ENCODE peak calls at places on chromosomes 11 and 22, in four cellular contexts. Q is A549, X is HepG2, E is K562. K is an unnamed sample.

GRCh38 chr22:48368975-48369525 is 1458.6 kb downstream of the BRD1 start:
- DNase-seq in Q (no peak), E (no peak), X (no peak), K (no peak)

GRCh38 chr22:49193901-49194465 is 633.7 kb downstream of the BRD1 start:
- DNase-seq in X (no peak), E (no peak), Q (no peak), K (no peak)

GRCh38 chr11:97943493-97943892 is 1077.3 kb upstream of the CNTN5 start:
- DNase-seq in Q (no peak), E (no peak), X (no peak), K (no peak)

GRCh38 chr11:128421577-128421976 is 165.8 kb downstream of the ETS1 start:
- DNase-seq in Q (no peak), E (no peak), X (no peak), K (no peak)

GRCh38 chr11:3810446-3810845 is 2.1 kb downstream of the PGAP2 start:
- DNase-seq in X (no peak), E (no peak), Q (no peak), K (no peak)

GRCh38 chr11:86515297-86516094 is 140.8 kb downstream of the CCDC81 start:
- DNase-seq in E (no peak), Q (no peak), X (no peak), K (no peak)

GRCh38 chr11:95138448-95138847 is 48.8 kb downstream of the ENDOD1 start:
- DNase-seq in X (no peak), E (no peak), Q (no peak), K (no peak)

GRCh38 chr11:65593518-65594414 is 1.8 kb downstream of the KCNK7 start:
- DNase-seq in E (peak), X (no peak), Q (no peak), K (peak)

GRCh38 chr11:113554531-113554930 is 79.3 kb upstream of the DRD2 start:
- DNase-seq in Q (no peak), X (no peak), E (no peak), K (no peak)

GRCh38 chr11:120336641-120337132 is 474 bp downstream of the ARHGEF12 start:
- DNase-seq in Q (peak), X (no peak), E (peak), K (peak)

GRCh38 chr11:86758171-86758570 is 42.2 kb upstream of the PRSS23 start:
- DNase-seq in E (no peak), Q (no peak), X (no peak), K (no peak)

GRCh38 chr11:43825217-43825816 is 55.3 kb upstream of the ALKBH3 start:
- DNase-seq in X (peak), Q (peak), E (peak), K (no peak)

GRCh38 chr11:539971-540481 is 2.7 kb downstream of the LRRC56 start:
- DNase-seq in X (no peak), Q (no peak), E (no peak), K (no peak)

GRCh38 chr11:134955281-134955680 is 543.2 kb upstream of the B3GAT1 start:
- DNase-seq in E (no peak), X (no peak), Q (no peak), K (no peak)

GRCh38 chr22:30432096-30432495 is 6.5 kb downstream of the MTFP1 start:
- DNase-seq in Q (no peak), E (no peak), X (no peak), K (no peak)

GRCh38 chr11:37402663-37403062 is 804.6 kb upstream of the RAG2 start:
- DNase-seq in Q (no peak), X (no peak), E (no peak), K (no peak)

GRCh38 chr22:48979482-48979881 is 848.2 kb downstream of the BRD1 start:
- DNase-seq in E (peak), X (peak), Q (peak), K (peak)

GRCh38 chr11:88307749-88308425 is 29.6 kb downstream of the CTSC start:
- DNase-seq in Q (no peak), E (no peak), X (no peak), K (peak)
- TF ChIP-seq NR3C1 in Q (no peak), E (no peak), X (no peak), K (no peak)

GRCh38 chr11:14826580-14826979 is 65.5 kb downstream of the CYP2R1 start:
- DNase-seq in X (no peak), E (no peak), Q (no peak), K (no peak)
- TF ChIP-seq ESRRA in X (no peak), E (no peak), Q (no peak), K (no peak)

DNA sequence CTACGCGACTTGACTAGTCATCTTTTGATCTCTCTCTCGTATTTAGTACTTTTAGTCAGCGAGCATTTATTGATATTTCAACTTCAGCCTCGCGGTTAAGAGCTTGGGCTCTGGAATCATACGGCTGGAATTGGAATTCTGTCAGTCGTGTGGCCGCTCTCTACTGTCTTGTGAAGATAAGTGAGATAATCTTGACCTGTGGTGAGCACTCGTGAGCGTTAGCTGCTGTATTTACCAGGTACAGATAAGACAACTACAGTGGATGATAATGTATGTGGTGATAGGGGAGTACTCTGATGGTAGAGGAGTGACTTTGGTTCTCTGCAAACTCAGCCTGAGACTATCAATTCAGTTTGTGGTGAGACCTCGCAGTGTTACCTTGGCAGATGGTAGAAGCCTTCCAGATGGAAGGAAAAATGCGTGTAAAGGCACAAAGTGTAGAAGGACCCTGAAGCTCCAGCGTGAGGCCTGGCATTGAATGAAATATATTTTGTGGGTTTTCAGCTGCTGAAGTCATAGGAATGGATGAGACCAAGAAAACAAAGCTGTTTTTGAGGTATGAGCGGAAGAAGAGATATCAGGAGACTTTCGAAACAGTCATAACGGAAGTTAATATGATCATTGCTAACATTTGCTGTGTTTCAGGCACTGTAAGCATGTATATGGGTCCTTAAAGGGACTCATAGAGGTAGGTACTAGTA is 732 bp downstream of the ATM start:
- DNase-seq in X (no peak), Q (no peak), E (peak), K (no peak)
- TF ChIP-seq NR3C1 in X (no peak), Q (no peak), E (no peak), K (no peak)

GRCh38 chr11:114832532-114833125 is 154.3 kb downstream of the NXPE2 start:
- DNase-seq in X (no peak), Q (no peak), E (no peak), K (no peak)
- TF ChIP-seq ESRRA in X (no peak), Q (no peak), E (no peak), K (no peak)

DNA sequence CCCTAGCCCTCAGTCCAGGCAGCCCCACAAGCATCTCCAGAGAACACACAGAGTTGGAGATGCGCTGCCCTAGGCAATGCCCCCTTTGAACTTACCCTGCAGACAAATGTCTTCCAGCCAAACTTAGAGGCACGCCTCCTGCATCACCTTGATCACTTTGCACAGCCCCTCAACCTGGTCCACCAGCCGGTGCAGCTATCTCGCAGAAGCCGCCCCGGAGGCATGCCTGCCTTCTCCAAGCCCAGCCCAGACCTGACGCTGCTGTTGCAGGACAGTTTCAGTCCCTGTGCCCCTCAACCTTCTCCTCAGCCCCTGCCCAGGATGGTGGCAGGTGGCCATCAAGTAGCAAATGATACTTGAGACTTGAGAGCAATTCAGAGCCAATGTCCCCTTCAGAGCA is 16.7 kb upstream of the POU2AF1 start:
- DNase-seq in X (no peak), Q (no peak), E (no peak), K (no peak)
- TF ChIP-seq NR3C1 in X (no peak), Q (no peak), E (no peak), K (no peak)

GRCh38 chr22:24133187-24133965 is 47.9 kb upstream of the SUSD2 start:
- DNase-seq in X (no peak), Q (peak), E (no peak), K (peak)
- TF ChIP-seq ESRRA in X (no peak), Q (no peak), E (no peak), K (no peak)

DNA sequence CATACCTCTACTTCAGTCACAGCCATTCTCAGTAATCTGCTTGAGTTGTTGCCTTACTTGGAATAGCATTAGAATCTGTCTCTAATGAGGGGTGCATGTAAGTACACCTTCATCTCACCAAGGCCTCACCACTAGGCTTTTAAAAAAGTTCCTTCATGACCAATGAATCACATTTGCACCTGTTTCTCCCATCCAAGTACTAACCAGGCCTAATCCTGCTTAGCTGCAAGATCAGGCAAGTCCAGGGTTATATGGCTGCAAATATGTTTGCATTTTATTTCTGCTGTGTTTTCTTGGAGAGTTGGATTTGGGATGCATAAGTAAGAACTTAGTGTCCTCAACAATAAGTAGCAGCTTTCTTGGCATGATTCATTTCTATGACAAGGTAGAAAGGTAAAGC is 66.9 kb downstream of the BBOX1 start:
- DNase-seq in E (no peak), Q (no peak), X (no peak), K (no peak)
- TF ChIP-seq NR3C1 in E (no peak), Q (no peak), X (no peak), K (no peak)

GRCh38 chr22:45318168-45318557 is 8.4 kb downstream of the FAM118A start:
- DNase-seq in X (no peak), Q (no peak), E (peak), K (no peak)
- TF ChIP-seq ESRRA in X (no peak), Q (no peak), E (no peak), K (no peak)

GRCh38 chr11:81071641-81072040 is 1630.8 kb upstream of the TENM4 start:
- DNase-seq in X (no peak), E (no peak), Q (no peak), K (no peak)
- TF ChIP-seq NR3C1 in X (no peak), E (no peak), Q (no peak), K (no peak)

GRCh38 chr11:35089724-35090505 is 49.1 kb upstream of the CD44 start:
- DNase-seq in X (no peak), E (no peak), Q (no peak), K (no peak)

GRCh38 chr11:35088226-35088625 is 50.7 kb upstream of the CD44 start:
- DNase-seq in E (no peak), Q (no peak), X (no peak), K (no peak)

GRCh38 chr11:35085766-35086165 is 53.2 kb upstream of the CD44 start:
- DNase-seq in E (no peak), X (no peak), Q (no peak), K (no peak)

GRCh38 chr11:35087648-35088047 is 51.3 kb upstream of the CD44 start:
- DNase-seq in E (no peak), Q (no peak), X (no peak), K (no peak)

DNA sequence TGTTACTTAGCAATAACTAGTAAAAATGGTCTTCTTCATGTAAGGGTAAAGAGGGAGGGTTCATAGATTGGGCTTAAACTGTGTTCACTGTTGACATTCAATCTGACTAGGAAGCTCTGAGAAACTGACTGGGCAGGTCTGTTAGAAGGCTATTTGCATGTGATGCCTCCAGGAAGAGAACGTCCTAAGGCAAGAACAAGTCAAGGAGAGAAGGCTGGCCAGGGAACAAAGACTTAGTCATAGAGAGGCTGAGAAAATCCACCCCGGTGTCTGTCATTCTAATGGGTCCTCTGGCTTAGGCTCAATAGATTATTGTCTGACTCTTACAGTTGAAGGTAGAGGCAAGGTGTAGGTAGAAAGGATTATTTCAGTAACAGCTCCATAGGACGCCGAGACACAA is 50.3 kb upstream of the CD44 start:
- DNase-seq in Q (no peak), E (no peak), X (no peak), K (no peak)
- TF ChIP-seq ESRRA in Q (no peak), E (no peak), X (no peak), K (no peak)